ENCODE peak calls at places on chromosomes 12 and 14, in ten cellular contexts. F is tibial artery; O is colonic mucosa; U is PC-9; D is transverse colon; E is lung; B is uterus; C is neuronal stem cell; S is fibroblast of lung; I is naive thymus-derived CD4-positive, alpha-beta T cell. M is an unnamed sample. For H3K4me1, the result is how much of the 10 kb centered on the place peaks cover.

GRCh38 chr12:63917864-63918742 is 73.6 kb downstream of the SRGAP1 start:
- DNase-seq in F (no peak), O (peak), U (peak), D (no peak), E (no peak), B (no peak), C (no peak), S (peak), I (no peak), M (no peak)

GRCh38 chr12:117343296-117343695 is 18.1 kb downstream of the NOS1 start:
- DNase-seq in F (no peak), O (no peak), U (no peak), D (no peak), E (no peak), B (no peak), C (no peak), S (no peak), I (no peak), M (no peak)

GRCh38 chr12:108642269-108642870 is 8.7 kb upstream of the SELPLG start:
- DNase-seq in F (no peak), O (no peak), U (no peak), D (no peak), E (no peak), B (no peak), C (no peak), S (no peak), I (no peak), M (no peak)

GRCh38 chr12:52945389-52946232 is 3.3 kb upstream of the KRT18 start:
- DNase-seq in F (no peak), O (peak), U (peak), D (peak), E (peak), B (no peak), C (no peak), S (peak), I (no peak), M (peak)

GRCh38 chr12:16359512-16360491 is 12.4 kb downstream of the MGST1 start:
- DNase-seq in F (no peak), O (peak), U (no peak), D (peak), E (no peak), B (peak), C (peak), S (peak), I (no peak), M (peak)

GRCh38 chr12:5511644-5512584 is 80.0 kb downstream of the NTF3 start:
- DNase-seq in F (no peak), O (peak), U (no peak), D (peak), E (no peak), B (peak), C (no peak), S (peak), I (no peak), M (peak)

GRCh38 chr12:47818701-47819543 is 781 bp downstream of the HDAC7 start:
- DNase-seq in F (peak), O (peak), U (no peak), D (peak), E (peak), B (peak), C (peak), S (no peak), I (no peak), M (peak)

GRCh38 chr12:130186631-130187269 is 24.5 kb downstream of the FZD10 start:
- DNase-seq in F (no peak), O (no peak), U (no peak), D (no peak), E (no peak), B (no peak), C (no peak), S (peak), I (no peak), M (no peak)

GRCh38 chr14:92039073-92039719 is 663 bp downstream of the TRIP11 start:
- DNase-seq in F (no peak), O (peak), U (peak), D (peak), E (no peak), B (no peak), C (peak), S (peak), I (peak), M (peak)

GRCh38 chr12:41514907-41515306 is 326.8 kb downstream of the PDZRN4 start:
- DNase-seq in F (no peak), O (no peak), U (no peak), D (no peak), E (no peak), B (no peak), C (no peak), S (no peak), I (no peak), M (peak)

GRCh38 chr12:1907652-1908611 is 10.5 kb downstream of the CACNA2D4 start:
- DNase-seq in F (peak), O (peak), U (no peak), D (peak), E (peak), B (peak), C (no peak), S (no peak), I (no peak), M (no peak)

GRCh38 chr14:22919601-22919921 is 612 bp upstream of the RBM23 start:
- DNase-seq in F (no peak), O (no peak), U (no peak), D (no peak), E (no peak), B (no peak), C (no peak), S (no peak), I (no peak), M (no peak)

GRCh38 chr14:57865066-57865449 is 834 bp downstream of the SLC35F4 start:
- DNase-seq in F (no peak), O (no peak), U (no peak), D (no peak), E (no peak), B (no peak), C (no peak), S (no peak), I (no peak), M (no peak)

GRCh38 chr14:91509878-91510170 is 286 bp downstream of the PPP4R3A start:
- DNase-seq in F (no peak), O (no peak), U (no peak), D (no peak), E (no peak), B (no peak), C (no peak), S (no peak), I (no peak), M (peak)

DNA sequence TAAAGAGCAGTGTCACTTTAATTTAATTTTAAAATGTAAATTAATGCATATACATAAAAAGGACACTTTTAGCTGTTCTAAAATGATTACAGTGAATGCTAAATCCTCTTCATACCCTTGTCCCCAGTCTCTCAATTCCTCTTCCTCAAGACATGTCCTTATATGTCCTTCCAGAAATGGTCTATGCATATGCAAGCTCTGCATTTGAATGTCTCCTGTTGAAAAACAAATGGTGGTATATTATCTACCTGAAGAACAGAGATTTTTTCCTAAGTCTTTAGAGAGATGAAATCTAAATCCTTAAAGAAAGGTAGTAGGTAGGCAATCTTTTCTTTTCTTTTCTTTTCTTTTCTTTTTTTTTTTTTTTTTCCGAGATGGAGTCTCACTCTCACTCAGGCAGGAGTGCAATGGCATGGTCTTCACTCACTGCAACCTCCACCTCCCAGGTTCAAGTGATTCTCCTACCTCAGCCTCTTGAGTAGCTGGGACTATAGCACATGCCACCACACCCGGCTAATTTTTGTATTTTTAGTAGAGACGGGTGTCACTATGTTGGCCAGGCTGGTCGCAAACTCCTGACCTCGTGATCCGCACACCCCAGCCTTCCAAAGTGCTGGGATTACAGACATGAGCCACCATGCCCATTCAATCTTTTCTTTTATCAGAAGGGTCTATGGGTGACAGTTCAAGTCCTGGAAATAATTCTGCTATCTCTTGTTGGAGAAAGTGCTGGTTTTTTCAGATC is 180.5 kb downstream of the PRKCH start:
- DNase-seq in F (no peak), O (no peak), U (no peak), D (no peak), E (no peak), B (no peak), C (no peak), S (no peak), I (no peak), M (no peak)
- H3K4me1 ChIP-seq in F (under half), O (under half), U (under half), D (under half), E (under half), B (under half), C (under half), S (under half), I (half or more), M (under half)

GRCh38 chr14:77314043-77314442 is 6.6 kb downstream of the POMT2 start:
- DNase-seq in F (no peak), O (no peak), U (peak), D (peak), E (no peak), B (no peak), C (no peak), S (peak), I (no peak), M (no peak)

GRCh38 chr14:77314539-77314938 is 6.1 kb downstream of the POMT2 start:
- DNase-seq in F (no peak), O (no peak), U (no peak), D (no peak), E (no peak), B (no peak), C (no peak), S (no peak), I (no peak), M (no peak)

GRCh38 chr14:77315115-77315944 is 5.4 kb downstream of the POMT2 start:
- DNase-seq in F (no peak), O (no peak), U (no peak), D (no peak), E (no peak), B (no peak), C (no peak), S (no peak), I (no peak), M (peak)

GRCh38 chr14:77311217-77311616 is 9.5 kb downstream of the POMT2 start:
- DNase-seq in F (no peak), O (no peak), U (no peak), D (no peak), E (no peak), B (no peak), C (no peak), S (no peak), I (no peak), M (no peak)

DNA sequence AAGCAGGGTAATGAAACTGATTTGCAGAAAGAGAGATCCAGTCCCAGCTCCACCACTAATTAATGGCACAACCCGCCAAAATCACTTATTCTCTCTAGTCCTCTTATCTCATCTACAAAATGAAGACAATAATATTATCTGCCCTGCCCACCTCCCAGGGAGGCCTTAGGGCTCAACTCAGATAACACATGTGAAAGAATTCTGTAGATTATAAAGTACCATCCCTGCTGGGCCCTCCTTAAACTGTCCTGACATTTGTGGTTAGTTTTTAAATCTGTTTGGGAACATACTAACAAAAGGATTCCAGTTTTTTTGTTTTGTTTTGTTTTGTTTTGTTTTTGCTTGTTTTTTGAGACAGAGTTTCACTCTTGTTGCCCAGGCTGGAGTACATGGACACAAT is 7.3 kb downstream of the POMT2 start:
- DNase-seq in F (no peak), O (no peak), U (no peak), D (no peak), E (no peak), B (no peak), C (no peak), S (no peak), I (no peak), M (no peak)
- H3K4me1 ChIP-seq in F (under half), O (under half), U (under half), D (under half), E (under half), B (under half), C (under half), S (under half), I (under half), M (under half)

GRCh38 chr12:120239776-120240494 is 25.6 kb downstream of the PXN start:
- DNase-seq in F (no peak), O (no peak), U (no peak), D (no peak), E (no peak), B (no peak), C (no peak), S (no peak), I (no peak), M (no peak)
- H3K4me1 ChIP-seq in F (half or more), O (under half), U (under half), D (under half), E (under half), B (under half), C (under half), S (under half), I (half or more), M (under half)

GRCh38 chr12:95057431-95057830 is 16.0 kb downstream of the NR2C1 start:
- DNase-seq in F (no peak), O (no peak), U (no peak), D (no peak), E (no peak), B (no peak), C (no peak), S (peak), I (no peak), M (no peak)
- H3K4me1 ChIP-seq in F (under half), O (under half), U (under half), D (under half), E (under half), B (under half), C (under half), S (under half), I (under half), M (under half)

GRCh38 chr12:123064885-123065619 is 84.6 kb downstream of the ARL6IP4 start:
- DNase-seq in F (no peak), O (no peak), U (no peak), D (no peak), E (no peak), B (no peak), C (no peak), S (no peak), I (no peak), M (no peak)

GRCh38 chr12:123061806-123062205 is 81.3 kb downstream of the ARL6IP4 start:
- DNase-seq in F (no peak), O (no peak), U (no peak), D (no peak), E (no peak), B (no peak), C (no peak), S (no peak), I (no peak), M (no peak)

GRCh38 chr12:123064356-123064755 is 83.9 kb downstream of the ARL6IP4 start:
- DNase-seq in F (peak), O (peak), U (no peak), D (peak), E (no peak), B (peak), C (no peak), S (no peak), I (no peak), M (no peak)

GRCh38 chr12:123063535-123063934 is 83.1 kb downstream of the ARL6IP4 start:
- DNase-seq in F (no peak), O (no peak), U (no peak), D (no peak), E (no peak), B (no peak), C (peak), S (no peak), I (peak), M (peak)

GRCh38 chr12:123062682-123063426 is 82.4 kb downstream of the ARL6IP4 start:
- DNase-seq in F (peak), O (no peak), U (peak), D (no peak), E (peak), B (no peak), C (no peak), S (peak), I (no peak), M (no peak)
- H3K4me1 ChIP-seq in F (half or more), O (under half), U (under half), D (half or more), E (under half), B (under half), C (under half), S (half or more), I (under half), M (under half)

GRCh38 chr12:122869207-122869973 is 26.5 kb downstream of the VPS37B start:
- DNase-seq in F (peak), O (no peak), U (no peak), D (no peak), E (no peak), B (no peak), C (no peak), S (no peak), I (no peak), M (no peak)
- H3K4me1 ChIP-seq in F (half or more), O (under half), U (under half), D (under half), E (under half), B (under half), C (under half), S (under half), I (under half), M (under half)